ENCODE peak calls at places on chromosomes 11 and 22, in six cellular contexts. W, E, R, A, O and D are unnamed samples.

GRCh38 chr11:70124321-70125061 is 46.4 kb downstream of the ANO1 start:
- DNase-seq in E (no peak), R (no peak), W (no peak), O (no peak), A (no peak), D (no peak)

GRCh38 chr22:37249946-37250345 is 5.9 kb upstream of the RAC2 start:
- DNase-seq in R (no peak), W (no peak), A (no peak), O (no peak), E (no peak), D (no peak)

GRCh38 chr11:12749442-12749841 is 75.2 kb downstream of the TEAD1 start:
- DNase-seq in W (no peak), A (no peak), R (no peak), O (no peak), E (no peak), D (no peak)

GRCh38 chr11:122342089-122342749 is 226.2 kb upstream of the BLID start:
- DNase-seq in W (peak), E (no peak), R (no peak), A (no peak), O (no peak), D (no peak)

GRCh38 chr11:114367244-114367957 is 32.9 kb downstream of the C11orf71 start:
- DNase-seq in W (no peak), E (no peak), O (no peak), A (no peak), R (no peak), D (no peak)

GRCh38 chr22:31343235-31344191 is 2.6 kb downstream of the PATZ1 start:
- DNase-seq in O (no peak), R (peak), E (peak), W (peak), A (no peak), D (peak)

GRCh38 chr11:47236482-47236881 is 12.1 kb downstream of the ACP2 start:
- DNase-seq in E (no peak), W (peak), A (no peak), R (no peak), O (peak), D (no peak)

GRCh38 chr22:23149743-23150238 is 4.5 kb downstream of the RAB36 start:
- DNase-seq in R (no peak), W (no peak), A (no peak), O (no peak), E (no peak), D (no peak)

GRCh38 chr11:46260161-46260560 is 17.3 kb upstream of the CREB3L1 start:
- DNase-seq in E (no peak), A (no peak), W (no peak), O (no peak), R (no peak), D (no peak)

GRCh38 chr11:120141144-120142071 is 3.5 kb upstream of the TRIM29 start:
- DNase-seq in E (no peak), O (no peak), W (no peak), R (no peak), A (no peak), D (no peak)

GRCh38 chr22:36417281-36417686 is 29.5 kb upstream of the MYH9 start:
- DNase-seq in W (peak), R (no peak), A (no peak), O (peak), E (peak), D (no peak)

GRCh38 chr11:41789376-41789775 is 329.9 kb upstream of the LRRC4C start:
- DNase-seq in E (no peak), R (no peak), A (no peak), O (no peak), W (no peak), D (no peak)

GRCh38 chr22:24230911-24231656 is 13.8 kb downstream of the GGT5 start:
- DNase-seq in A (no peak), W (no peak), E (peak), R (peak), O (peak), D (peak)

GRCh38 chr22:17411213-17411612 is 42.0 kb downstream of the CECR2 start:
- DNase-seq in R (no peak), O (no peak), W (no peak), E (no peak), A (no peak), D (no peak)

GRCh38 chr22:38745676-38746460 is 9.9 kb downstream of the SUN2 start:
- DNase-seq in O (no peak), A (no peak), E (no peak), W (no peak), R (no peak), D (no peak)

GRCh38 chr11:94638902-94639373 is 71.8 kb downstream of the PIWIL4 start:
- DNase-seq in W (peak), R (no peak), E (no peak), O (no peak), A (peak), D (no peak)

GRCh38 chr11:50247309-50247874 is 214.7 kb downstream of the OR4C45 start:
- DNase-seq in W (no peak), O (no peak), E (no peak), A (no peak), R (no peak), D (no peak)

GRCh38 chr11:110689306-110689705 is 22.9 kb downstream of the ARHGAP20 start:
- DNase-seq in W (no peak), O (no peak), R (no peak), A (no peak), E (no peak), D (no peak)

GRCh38 chr11:70650075-70650909 is 252.0 kb downstream of the CTTN start:
- DNase-seq in R (peak), A (peak), W (peak), E (peak), O (peak), D (peak)

GRCh38 chr11:3007404-3008010 is 15.4 kb upstream of the NAP1L4 start:
- DNase-seq in W (no peak), A (no peak), O (no peak), E (no peak), R (no peak), D (no peak)

GRCh38 chr22:46809153-46809885 is 46.9 kb downstream of the TBC1D22A start:
- DNase-seq in A (no peak), R (no peak), E (no peak), W (no peak), O (no peak), D (no peak)

GRCh38 chr11:126281666-126282175 is 1.2 kb upstream of the TIRAP start:
- DNase-seq in E (no peak), A (no peak), R (no peak), O (no peak), W (no peak), D (no peak)

GRCh38 chr11:122367809-122368231 is 251.8 kb upstream of the BLID start:
- DNase-seq in O (peak), W (peak), R (peak), A (no peak), E (peak), D (no peak)

GRCh38 chr22:40524392-40525249 is 111.9 kb downstream of the MRTFA start:
- DNase-seq in E (no peak), O (no peak), W (peak), R (no peak), A (no peak), D (no peak)
- TF ChIP-seq CTCF in E (no peak), O (peak), W (peak), R (no peak), A (peak), D (no peak)

DNA sequence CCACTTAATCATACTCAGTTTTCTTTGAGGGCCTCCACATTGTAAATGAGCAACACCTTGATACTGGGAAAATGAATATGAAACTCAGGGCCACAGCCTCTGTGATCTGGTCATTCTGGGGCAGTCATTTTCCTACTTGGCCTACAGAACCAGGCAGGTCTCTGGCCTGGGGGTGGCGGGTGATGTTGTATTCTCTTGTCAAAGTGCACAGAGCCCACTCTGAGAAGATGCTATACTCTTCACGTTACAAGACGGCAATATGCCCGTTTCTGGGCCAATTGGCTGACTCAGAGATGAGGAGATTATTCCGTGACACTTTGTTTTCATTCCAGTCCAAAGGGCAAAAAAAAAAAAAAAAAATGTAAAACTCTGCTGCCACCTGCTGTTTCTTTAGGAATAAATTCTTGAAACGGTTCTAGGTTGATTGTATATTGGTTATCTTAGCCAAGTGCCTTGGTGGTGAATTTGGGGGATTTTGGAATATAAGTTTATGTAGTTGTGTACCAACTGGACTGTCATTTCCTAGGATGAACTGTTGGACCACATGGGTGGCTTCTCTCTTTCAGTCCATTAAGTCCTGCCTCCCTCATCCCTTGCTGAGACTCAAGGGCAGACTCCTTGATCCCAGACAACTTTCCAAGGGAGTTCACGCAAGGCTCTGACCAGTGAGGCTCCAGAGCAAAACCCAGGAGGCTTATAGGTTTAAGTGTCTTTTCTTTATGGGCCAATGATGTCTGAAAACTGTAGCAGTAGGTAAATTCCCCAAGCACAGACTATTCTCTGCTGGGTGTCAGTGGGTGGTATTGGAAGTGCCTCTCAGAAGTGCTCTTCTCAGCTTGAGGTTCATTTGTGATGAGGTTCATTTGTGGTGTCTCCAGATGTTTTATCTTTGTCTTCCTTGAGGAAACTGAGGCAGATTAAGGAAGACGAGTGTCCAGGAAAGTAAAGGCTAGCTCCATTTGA is 18.2 kb downstream of the ADM start:
- DNase-seq in W (peak), R (no peak), A (no peak), E (peak), O (peak), D (peak)
- TF ChIP-seq CTCF in W (peak), R (peak), A (peak), E (peak), O (peak), D (peak)

DNA sequence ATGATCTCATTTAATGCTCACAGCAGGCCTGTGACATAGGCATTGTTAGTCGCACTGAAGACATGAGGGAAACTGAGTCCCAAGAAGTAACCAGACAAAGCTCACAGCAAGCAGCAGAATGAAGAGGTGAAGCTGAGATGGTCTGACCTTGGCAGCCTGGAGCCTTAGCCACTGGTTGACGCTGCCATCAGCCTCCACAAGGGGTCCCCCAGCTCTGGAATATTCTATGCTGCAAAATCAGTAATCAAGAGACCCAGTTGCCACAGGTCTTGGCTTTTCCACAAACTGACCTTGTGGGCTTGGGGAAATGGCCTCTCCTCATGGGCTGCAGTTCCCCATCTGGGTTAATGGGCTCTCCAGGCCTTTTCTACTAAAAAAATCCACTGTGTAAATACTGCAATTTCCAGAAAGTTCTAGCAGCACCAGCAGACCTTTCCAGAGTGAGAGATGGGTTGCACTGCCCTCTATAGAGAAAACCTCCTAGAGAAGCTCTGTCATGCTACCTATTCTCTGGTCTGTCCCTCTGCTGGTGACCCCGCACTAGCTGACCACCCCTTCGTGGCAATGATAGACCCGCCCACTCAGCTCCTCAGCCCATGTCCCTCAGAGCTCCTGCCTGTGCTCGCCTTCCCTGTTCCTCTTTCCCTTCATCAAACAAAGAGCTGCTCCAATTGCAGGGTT is 22.6 kb upstream of the ISX start:
- DNase-seq in W (no peak), E (no peak), A (no peak), R (no peak), O (no peak), D (peak)
- TF ChIP-seq CTCF in W (no peak), E (no peak), A (no peak), R (no peak), O (no peak), D (peak)

DNA sequence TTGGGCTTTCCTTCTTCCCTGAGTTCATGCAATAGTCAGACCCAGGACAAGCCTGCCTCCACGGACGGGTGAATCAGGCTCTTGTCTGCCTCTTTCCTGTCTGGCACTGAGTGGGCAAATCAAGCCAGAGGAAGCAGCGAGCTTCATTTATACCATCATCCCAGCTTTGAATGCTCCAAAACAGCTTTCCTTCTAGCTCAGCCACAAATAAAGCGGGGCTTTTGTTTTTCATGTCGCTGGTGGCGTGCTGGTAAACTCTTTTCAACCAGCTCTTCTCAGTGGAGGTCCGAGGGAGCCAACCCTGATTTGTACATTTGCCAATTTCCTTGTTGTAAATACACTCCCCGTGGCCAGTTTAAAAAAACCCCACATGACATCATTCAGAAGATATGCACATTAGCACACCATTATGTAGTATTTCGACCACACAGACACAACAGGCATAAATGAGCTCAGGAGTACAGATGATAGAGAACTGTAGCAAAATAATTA is 8.6 kb downstream of the C11orf91 start:
- DNase-seq in O (peak), R (no peak), W (peak), E (peak), A (peak), D (no peak)
- TF ChIP-seq CTCF in O (no peak), R (no peak), W (no peak), E (no peak), A (no peak), D (no peak)

DNA sequence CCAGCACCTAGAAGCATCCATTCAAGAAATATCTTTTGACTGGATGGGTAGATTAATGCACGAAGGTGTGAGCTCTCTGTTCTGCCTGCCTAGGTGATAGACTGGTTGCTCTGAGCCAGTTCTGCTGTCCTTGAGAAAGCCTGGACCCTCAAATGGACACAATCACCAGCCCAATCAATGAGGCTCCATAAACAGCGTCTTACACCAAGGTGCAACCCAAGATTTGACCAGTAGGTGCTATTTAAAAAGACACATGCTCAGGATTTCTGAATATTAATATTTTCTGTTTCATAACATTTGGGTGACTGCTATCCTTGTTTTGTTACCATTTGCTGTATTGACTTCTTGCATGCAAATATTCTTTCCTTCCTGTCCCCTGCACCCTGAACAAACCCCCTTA is 39.0 kb downstream of the PAMR1 start:
- DNase-seq in O (no peak), W (no peak), R (no peak), A (no peak), E (no peak), D (no peak)
- TF ChIP-seq CTCF in O (no peak), W (no peak), R (no peak), A (no peak), E (no peak), D (no peak)